ENCODE peak calls at places on chromosomes 7 and 10, in eight cellular contexts. H is CD8-positive, alpha-beta T cell; O is cardiac muscle cell; U is ascending aorta; R is colonic mucosa; C is fibroblast of lung; N is left ventricle myocardium inferior; F is A673. V is an unnamed sample.

GRCh38 chr10:37831495-37832333 is 25.7 kb downstream of the ZNF248 start:
- DNase-seq in H (no peak), O (no peak), U (no peak), R (no peak), C (peak; percentile 2), N (no peak), F (no peak), V (no peak)

GRCh38 chr7:70114854-70115253 is 516.6 kb downstream of the AUTS2 start:
- DNase-seq in H (no peak), O (no peak), U (no peak), R (no peak), C (peak; percentile 17), N (no peak), F (no peak), V (no peak)

GRCh38 chr10:52918714-52919316 is 146.2 kb upstream of the MBL2 start:
- DNase-seq in H (no peak), O (no peak), U (no peak), R (no peak), C (no peak), N (no peak), F (no peak), V (no peak)

GRCh38 chr7:81626008-81626407 is 143.8 kb downstream of the HGF start:
- DNase-seq in H (no peak), O (no peak), U (no peak), R (no peak), C (peak; percentile 67), N (no peak), F (no peak), V (no peak)

GRCh38 chr7:101816499-101817030 is 861 bp upstream of the CUX1 start:
- DNase-seq in H (no peak), O (peak; percentile 83), U (no peak), R (peak; percentile 49), C (peak; percentile 34), N (peak; percentile 51), F (peak; percentile 52), V (no peak)

GRCh38 chr7:45709168-45710034 is 135.2 kb downstream of the ADCY1 start:
- DNase-seq in H (no peak), O (no peak), U (peak; percentile 44), R (peak; percentile 19), C (peak; percentile 2), N (peak; percentile 70), F (no peak), V (peak; percentile 76)

GRCh38 chr10:60734226-60734625 is 44.1 kb upstream of the CDK1 start:
- DNase-seq in H (no peak), O (no peak), U (no peak), R (no peak), C (no peak), N (no peak), F (no peak), V (no peak)

GRCh38 chr10:103598654-103599115 is 105.2 kb downstream of the NEURL1 start:
- DNase-seq in H (no peak), O (peak; percentile 51), U (no peak), R (peak; percentile 81), C (peak; percentile 53), N (no peak), F (peak; percentile 78), V (no peak)

GRCh38 chr7:144842377-144842851 is 6.6 kb upstream of the TPK1 start:
- DNase-seq in H (no peak), O (no peak), U (peak; percentile 72), R (peak; percentile 85), C (no peak), N (peak; percentile 24), F (no peak), V (no peak)

GRCh38 chr7:134842901-134843300 is 63.5 kb downstream of the CALD1 start:
- DNase-seq in H (no peak), O (no peak), U (no peak), R (no peak), C (no peak), N (no peak), F (no peak), V (no peak)

GRCh38 chr7:69882269-69882668 is 284.0 kb downstream of the AUTS2 start:
- DNase-seq in H (no peak), O (no peak), U (no peak), R (no peak), C (no peak), N (no peak), F (no peak), V (no peak)

GRCh38 chr10:98446121-98446655 is 547 bp downstream of the HPS1 start:
- DNase-seq in H (peak; percentile 38), O (peak; percentile 46), U (peak; percentile 71), R (peak; percentile 35), C (peak; percentile 33), N (no peak), F (peak; percentile 40), V (peak; percentile 82)

GRCh38 chr10:109933984-109934565 is 10.8 kb upstream of the XPNPEP1 start:
- DNase-seq in H (peak; percentile 51), O (no peak), U (no peak), R (no peak), C (no peak), N (no peak), F (no peak), V (no peak)

GRCh38 chr7:28623863-28624262 is 211.5 kb downstream of the CREB5 start:
- DNase-seq in H (no peak), O (no peak), U (no peak), R (no peak), C (no peak), N (no peak), F (no peak), V (no peak)

GRCh38 chr7:116588641-116589594 is 64.1 kb downstream of the CAV1 start:
- DNase-seq in H (no peak), O (peak; percentile 67), U (no peak), R (no peak), C (peak; percentile 66), N (no peak), F (peak; percentile 90), V (no peak)

GRCh38 chr7:82156938-82157337 is 286.6 kb downstream of the CACNA2D1 start:
- DNase-seq in H (no peak), O (no peak), U (no peak), R (no peak), C (peak; percentile 22), N (no peak), F (no peak), V (no peak)

GRCh38 chr10:125707852-125708468 is 11.5 kb upstream of the EDRF1 start:
- DNase-seq in H (no peak), O (peak; percentile 13), U (no peak), R (no peak), C (peak; percentile 37), N (no peak), F (no peak), V (no peak)

GRCh38 chr7:114979388-114979787 is 57.5 kb downstream of the MDFIC start:
- DNase-seq in H (no peak), O (no peak), U (peak; percentile 67), R (no peak), C (peak; percentile 90), N (peak; percentile 37), F (no peak), V (no peak)

GRCh38 chr7:42746226-42746625 is 165.6 kb downstream of the C7orf25 start:
- DNase-seq in H (no peak), O (no peak), U (no peak), R (no peak), C (peak; percentile 43), N (no peak), F (peak; percentile 15), V (no peak)

GRCh38 chr7:42742321-42742720 is 169.5 kb downstream of the C7orf25 start:
- DNase-seq in H (no peak), O (no peak), U (no peak), R (no peak), C (no peak), N (no peak), F (no peak), V (no peak)

GRCh38 chr7:42747073-42747472 is 164.8 kb downstream of the C7orf25 start:
- DNase-seq in H (no peak), O (no peak), U (no peak), R (no peak), C (no peak), N (no peak), F (no peak), V (no peak)

GRCh38 chr7:42744746-42745145 is 167.1 kb downstream of the C7orf25 start:
- DNase-seq in H (no peak), O (no peak), U (no peak), R (no peak), C (no peak), N (no peak), F (no peak), V (no peak)

DNA sequence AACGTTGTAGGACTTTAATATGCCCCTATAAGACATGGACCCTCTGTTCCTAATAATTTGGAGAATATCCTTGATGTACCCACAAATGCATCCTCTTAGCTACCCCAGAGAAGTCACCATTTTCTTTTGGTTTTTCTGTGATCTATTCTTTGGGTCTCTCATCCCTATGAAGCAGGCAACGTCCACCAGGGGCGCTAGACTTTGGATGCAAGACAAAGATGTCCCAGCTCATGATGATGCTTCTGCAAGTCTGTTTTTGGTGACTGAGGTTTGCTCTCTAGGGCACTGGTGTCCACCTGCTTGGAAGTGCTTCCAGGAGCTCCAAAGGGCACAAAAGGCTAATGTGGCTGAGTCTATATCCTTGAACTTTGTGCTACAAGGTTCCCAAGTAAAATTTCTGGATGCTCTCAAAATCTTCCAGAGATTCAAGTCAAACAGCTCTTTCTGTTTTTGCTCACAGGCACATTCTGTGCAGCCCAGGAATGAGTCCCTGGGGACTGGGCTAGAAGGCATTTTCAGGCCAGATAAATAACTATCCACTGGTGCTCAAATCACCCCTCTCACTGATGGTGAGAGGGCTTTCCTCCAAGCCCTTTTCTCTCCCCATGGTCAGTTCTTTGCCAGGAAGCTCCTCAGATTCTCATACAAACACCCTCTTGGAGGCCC is 166.4 kb downstream of the C7orf25 start:
- DNase-seq in H (no peak), O (peak; percentile 31), U (peak; percentile 62), R (peak; percentile 28), C (peak; percentile 10), N (peak; percentile 34), F (peak; percentile 58), V (no peak)
- TF ChIP-seq CTCF in H (no peak), O (peak; percentile 57), U (no peak), R (peak; percentile 34), C (peak; percentile 52), N (peak; percentile 58), F (peak; percentile 84), V (no peak)

GRCh38 chr10:5447071-5447470 is 34.7 kb downstream of the NET1 start:
- DNase-seq in H (no peak), O (no peak), U (no peak), R (no peak), C (peak; percentile 57), N (no peak), F (no peak), V (no peak)
- H3K4me3 ChIP-seq in H (peak overlapping the region; percentile 54), O (peak overlapping the region; percentile 44), U (peak overlapping the region; percentile 74), R (peak overlapping the region; percentile 40), C (peak overlapping the region; percentile 69), N (peak overlapping the region; percentile 65), F (peak overlapping the region; percentile 42), V (peak overlapping the region; percentile 73)

GRCh38 chr7:1917221-1918062 is 247.4 kb downstream of the ELFN1 start:
- DNase-seq in H (no peak), O (no peak), U (no peak), R (no peak), C (peak; percentile 57), N (no peak), F (peak; percentile 77), V (no peak)
- H3K27ac ChIP-seq in H (no peak overlapping the region), O (no peak overlapping the region), U (no peak overlapping the region), R (no peak overlapping the region), C (no peak overlapping the region), N (no peak overlapping the region), F (peak overlapping the region; percentile 50), V (no peak overlapping the region)

DNA sequence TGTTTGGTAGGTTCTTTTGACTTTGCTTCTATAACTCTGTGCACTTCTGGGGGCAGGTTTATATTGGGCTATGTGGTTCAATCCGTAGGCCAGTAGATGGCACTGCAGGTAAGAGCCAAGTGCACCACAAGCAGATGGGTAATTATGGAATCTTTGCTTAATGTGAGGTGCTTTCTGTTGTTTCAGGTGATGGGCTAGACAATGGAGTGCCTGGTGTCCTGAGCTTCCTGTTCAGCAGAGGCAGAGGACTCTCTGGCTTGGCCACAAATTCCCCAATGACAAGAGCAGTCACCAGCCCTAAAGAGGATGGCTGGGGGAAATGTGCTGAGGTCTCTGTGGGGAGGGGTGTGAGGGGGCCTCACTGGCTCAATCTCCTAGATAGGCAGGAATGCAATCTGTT is 455.0 kb downstream of the CCSER2 start:
- DNase-seq in H (no peak), O (peak; percentile 62), U (no peak), R (no peak), C (peak; percentile 24), N (no peak), F (peak; percentile 44), V (no peak)
- TF ChIP-seq CTCF in H (no peak), O (peak; percentile 34), U (no peak), R (peak; percentile 47), C (peak; percentile 22), N (peak; percentile 75), F (peak; percentile 72), V (no peak)